ENCODE peak calls at places on chromosomes 2 and 18, in six cellular contexts. One of them, this sample, is unnamed.

GRCh38 chr2:72917875-72918660 is 749 bp downstream of the EMX1 start:
- DNase-seq in HCT116: no peak
- DNase-seq in HepG2: no peak
- DNase-seq in H1: peak
- DNase-seq in SK-N-SH: peak
- DNase-seq in GM12878: no peak
- DNase-seq in this sample: no peak

GRCh38 chr2:138276367-138276766 is 225.2 kb upstream of the SPOPL start:
- DNase-seq in HCT116: no peak
- DNase-seq in HepG2: peak
- DNase-seq in H1: no peak
- DNase-seq in SK-N-SH: no peak
- DNase-seq in GM12878: no peak
- DNase-seq in this sample: no peak

GRCh38 chr2:7825591-7826312 is 856.1 kb upstream of the ID2 start:
- DNase-seq in HCT116: no peak
- DNase-seq in HepG2: peak
- DNase-seq in H1: no peak
- DNase-seq in SK-N-SH: no peak
- DNase-seq in GM12878: peak
- DNase-seq in this sample: peak

GRCh38 chr18:53193870-53194269 is 853.9 kb downstream of the DCC start:
- DNase-seq in HCT116: no peak
- DNase-seq in HepG2: no peak
- DNase-seq in H1: no peak
- DNase-seq in SK-N-SH: no peak
- DNase-seq in GM12878: no peak
- DNase-seq in this sample: no peak

GRCh38 chr18:24421831-24422230 is 4.6 kb upstream of the IMPACT start:
- DNase-seq in HCT116: no peak
- DNase-seq in HepG2: no peak
- DNase-seq in H1: no peak
- DNase-seq in SK-N-SH: no peak
- DNase-seq in GM12878: no peak
- DNase-seq in this sample: no peak

GRCh38 chr2:66571873-66572272 is 136.9 kb downstream of the MEIS1 start:
- DNase-seq in HCT116: no peak
- DNase-seq in HepG2: no peak
- DNase-seq in H1: no peak
- DNase-seq in SK-N-SH: no peak
- DNase-seq in GM12878: no peak
- DNase-seq in this sample: no peak

GRCh38 chr18:3566851-3567250 is 116.9 kb downstream of the TGIF1 start:
- DNase-seq in HCT116: no peak
- DNase-seq in HepG2: no peak
- DNase-seq in H1: no peak
- DNase-seq in SK-N-SH: no peak
- DNase-seq in GM12878: no peak
- DNase-seq in this sample: no peak

GRCh38 chr2:186422226-186422625 is 63.8 kb upstream of the ZC3H15 start:
- DNase-seq in HCT116: no peak
- DNase-seq in HepG2: no peak
- DNase-seq in H1: no peak
- DNase-seq in SK-N-SH: no peak
- DNase-seq in GM12878: no peak
- DNase-seq in this sample: no peak

GRCh38 chr2:64857581-64858471 is 131.4 kb upstream of the SLC1A4 start:
- DNase-seq in HCT116: no peak
- DNase-seq in HepG2: no peak
- DNase-seq in H1: no peak
- DNase-seq in SK-N-SH: peak
- DNase-seq in GM12878: no peak
- DNase-seq in this sample: no peak

GRCh38 chr2:238081150-238081549 is 19.0 kb upstream of the ESPNL start:
- DNase-seq in HCT116: no peak
- DNase-seq in HepG2: no peak
- DNase-seq in H1: no peak
- DNase-seq in SK-N-SH: peak
- DNase-seq in GM12878: no peak
- DNase-seq in this sample: no peak

GRCh38 chr2:70903641-70904340 is 31.9 kb upstream of the ATP6V1B1 start:
- DNase-seq in HCT116: no peak
- DNase-seq in HepG2: no peak
- DNase-seq in H1: peak
- DNase-seq in SK-N-SH: no peak
- DNase-seq in GM12878: no peak
- DNase-seq in this sample: no peak

GRCh38 chr2:239917128-239917956 is 107.8 kb downstream of the NDUFA10 start:
- DNase-seq in HCT116: peak
- DNase-seq in HepG2: no peak
- DNase-seq in H1: no peak
- DNase-seq in SK-N-SH: no peak
- DNase-seq in GM12878: no peak
- DNase-seq in this sample: no peak

GRCh38 chr2:10521891-10522448 is 73.8 kb upstream of the ODC1 start:
- DNase-seq in HCT116: no peak
- DNase-seq in HepG2: no peak
- DNase-seq in H1: no peak
- DNase-seq in SK-N-SH: no peak
- DNase-seq in GM12878: no peak
- DNase-seq in this sample: no peak
- TF ChIP-seq JUND in HCT116: no peak
- TF ChIP-seq JUND in HepG2: no peak
- TF ChIP-seq JUND in H1: no peak
- TF ChIP-seq JUND in SK-N-SH: no peak
- TF ChIP-seq JUND in GM12878: no peak
- TF ChIP-seq JUND in this sample: no peak

GRCh38 chr18:60485207-60485606 is 112.6 kb upstream of the MC4R start:
- DNase-seq in HCT116: no peak
- DNase-seq in HepG2: no peak
- DNase-seq in H1: no peak
- DNase-seq in SK-N-SH: no peak
- DNase-seq in GM12878: no peak
- DNase-seq in this sample: no peak
- TF ChIP-seq JUND in HCT116: no peak
- TF ChIP-seq JUND in HepG2: no peak
- TF ChIP-seq JUND in H1: no peak
- TF ChIP-seq JUND in SK-N-SH: peak
- TF ChIP-seq JUND in GM12878: no peak
- TF ChIP-seq JUND in this sample: no peak

DNA sequence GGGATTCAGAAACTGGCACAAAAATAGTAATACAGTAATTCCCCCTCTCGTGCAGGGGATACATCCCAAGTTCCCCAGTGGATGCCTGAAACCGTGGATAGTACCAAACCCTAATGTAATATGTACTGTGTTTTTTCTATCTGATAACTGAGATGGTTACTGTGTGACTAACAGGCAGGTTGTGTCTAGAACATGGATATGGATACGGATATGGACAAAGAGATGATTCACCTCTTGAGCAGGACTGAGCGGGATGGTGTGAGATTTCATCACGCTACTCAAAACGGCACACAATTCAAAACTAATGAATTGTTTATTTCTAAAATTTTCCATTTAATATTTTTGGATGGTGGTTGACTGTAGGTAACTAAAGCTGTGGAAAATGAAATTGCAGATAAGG is 3.4 kb downstream of the MBD1 start:
- DNase-seq in HCT116: no peak
- DNase-seq in HepG2: no peak
- DNase-seq in H1: no peak
- DNase-seq in SK-N-SH: no peak
- DNase-seq in GM12878: no peak
- DNase-seq in this sample: no peak
- TF ChIP-seq JUND in HCT116: no peak
- TF ChIP-seq JUND in HepG2: no peak
- TF ChIP-seq JUND in H1: no peak
- TF ChIP-seq JUND in SK-N-SH: no peak
- TF ChIP-seq JUND in GM12878: no peak
- TF ChIP-seq JUND in this sample: no peak

GRCh38 chr2:62038980-62039771 is 133.7 kb downstream of the COMMD1 start:
- DNase-seq in HCT116: no peak
- DNase-seq in HepG2: no peak
- DNase-seq in H1: no peak
- DNase-seq in SK-N-SH: no peak
- DNase-seq in GM12878: peak
- DNase-seq in this sample: no peak
- TF ChIP-seq JUND in HCT116: no peak
- TF ChIP-seq JUND in HepG2: no peak
- TF ChIP-seq JUND in H1: no peak
- TF ChIP-seq JUND in SK-N-SH: no peak
- TF ChIP-seq JUND in GM12878: peak
- TF ChIP-seq JUND in this sample: no peak

This sample was measured in T47D.